ENCODE peak calls at places on chromosomes 13 and 19, in five cellular contexts. R, Z, H, X and Q are unnamed samples.

GRCh38 chr13:75178436-75178835 is 303.5 kb downstream of the TBC1D4 start:
- DNase-seq in R (no peak), Z (no peak), H (no peak), X (no peak), Q (no peak)

GRCh38 chr13:107867701-107868661 is 347.4 kb downstream of the LIG4 start:
- DNase-seq in H (no peak), Z (no peak), X (no peak), R (peak), Q (no peak)

GRCh38 chr19:48737360-48737998 is 2.9 kb downstream of the RASIP1 start:
- DNase-seq in X (peak), Z (no peak), R (no peak), H (no peak), Q (no peak)

GRCh38 chr19:41703602-41704293 is 4.7 kb upstream of the CEACAM5 start:
- DNase-seq in R (no peak), X (no peak), Z (no peak), H (no peak), Q (no peak)

GRCh38 chr13:28412981-28413380 is 81.9 kb downstream of the FLT1 start:
- DNase-seq in R (no peak), X (peak), H (no peak), Z (no peak), Q (no peak)

GRCh38 chr19:10784257-10784656 is 51.8 kb downstream of the TMED1 start:
- DNase-seq in H (no peak), X (peak), Z (no peak), R (no peak), Q (peak)

GRCh38 chr19:38649305-38650179 is 2.1 kb downstream of the ACTN4 start:
- DNase-seq in H (no peak), X (peak), Z (peak), R (no peak), Q (peak)

GRCh38 chr13:110617326-110618072 is 2.2 kb downstream of the NAXD start:
- DNase-seq in H (no peak), Z (peak), R (peak), X (no peak), Q (no peak)

GRCh38 chr19:28577199-28577598 is 635.8 kb downstream of the UQCRFS1 start:
- DNase-seq in R (no peak), H (no peak), Z (no peak), X (no peak), Q (no peak)

GRCh38 chr19:53985863-53986262 is 5.6 kb upstream of the CACNG6 start:
- DNase-seq in X (no peak), Z (no peak), R (no peak), H (no peak), Q (no peak)

GRCh38 chr13:38685974-38686571 is 804 bp upstream of the FREM2 start:
- DNase-seq in X (no peak), Z (no peak), H (no peak), R (no peak), Q (no peak)

GRCh38 chr19:41853768-41854167 is 6.3 kb upstream of the RPS19 start:
- DNase-seq in Z (no peak), H (no peak), R (no peak), X (no peak), Q (no peak)

GRCh38 chr19:18879579-18880373 is 16.2 kb downstream of the CERS1 start:
- DNase-seq in R (no peak), X (no peak), Z (no peak), H (no peak), Q (no peak)

GRCh38 chr19:29328586-29328985 is 115.6 kb upstream of the UQCRFS1 start:
- DNase-seq in R (no peak), H (no peak), X (no peak), Z (no peak), Q (no peak)

GRCh38 chr13:100063906-100064305 is 25.0 kb upstream of the PCCA start:
- DNase-seq in R (no peak), X (no peak), H (no peak), Z (no peak), Q (no peak)

DNA sequence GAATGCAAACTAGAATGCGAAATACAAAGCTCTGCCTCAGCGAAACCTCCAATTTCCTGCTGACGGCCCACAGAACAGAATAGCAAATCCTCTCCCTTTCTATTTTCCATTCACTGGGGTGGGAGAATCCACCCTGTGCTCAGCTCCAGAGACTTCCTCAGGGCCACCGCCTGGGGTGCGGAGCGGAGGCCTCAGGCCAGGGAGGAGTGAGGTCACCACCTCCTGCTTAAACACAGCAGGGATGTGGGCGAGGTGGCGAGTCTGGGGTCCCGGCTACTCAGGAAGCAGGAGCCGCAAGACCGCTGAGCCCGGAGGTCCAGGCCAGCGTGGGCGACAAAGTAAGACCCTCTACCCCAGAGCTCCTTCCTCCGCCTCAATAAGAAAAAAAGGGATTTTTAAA is 666 bp upstream of the ZNF320 start:
- DNase-seq in X (peak), H (no peak), Z (no peak), R (no peak), Q (no peak)
- H3K4me3 ChIP-seq in X (peak), H (peak), Z (peak), R (no peak), Q (peak)

GRCh38 chr19:35996777-35997176 is 1.8 kb downstream of the SDHAF1 start:
- DNase-seq in R (no peak), Z (no peak), H (no peak), X (no peak), Q (no peak)

GRCh38 chr19:35995655-35995993 is 636 bp downstream of the SDHAF1 start:
- DNase-seq in R (peak), Z (peak), X (peak), H (no peak), Q (no peak)

GRCh38 chr19:35992902-35993765 is 1.9 kb upstream of the SDHAF1 start:
- DNase-seq in Z (no peak), X (no peak), R (no peak), H (no peak), Q (no peak)

GRCh38 chr19:35991731-35992450 is 3.1 kb upstream of the SDHAF1 start:
- DNase-seq in Z (no peak), R (no peak), X (no peak), H (no peak), Q (no peak)

GRCh38 chr19:35994868-35995654 is at the start of gene SDHAF1:
- DNase-seq in H (peak), X (peak), R (peak), Z (peak), Q (peak)
- TF ChIP-seq POLR2A in H (peak), X (no peak), R (no peak), Z (peak), Q (peak)

GRCh38 chr19:15320118-15320517 is 12.2 kb downstream of the BRD4 start:
- DNase-seq in H (no peak), X (no peak), Z (no peak), R (peak), Q (no peak)
- H3K4me3 ChIP-seq in H (no peak), X (no peak), Z (no peak), R (no peak), Q (no peak)

GRCh38 chr19:43524922-43525835 is 1.8 kb downstream of the ETHE1 start:
- DNase-seq in R (peak), Z (peak), X (no peak), H (no peak), Q (peak)
- TF ChIP-seq POLR2A in R (peak), Z (no peak), X (no peak), H (peak), Q (no peak)

GRCh38 chr19:709196-709964 is 645 bp downstream of the PALM start:
- DNase-seq in Z (no peak), R (no peak), X (no peak), H (no peak), Q (no peak)

GRCh38 chr19:708154-709141 is at the start of gene PALM:
- DNase-seq in Z (no peak), H (no peak), R (no peak), X (peak), Q (no peak)

GRCh38 chr19:709965-710714 is 1.4 kb downstream of the PALM start:
- DNase-seq in Z (no peak), H (no peak), R (no peak), X (peak), Q (no peak)

GRCh38 chr19:711224-711623 is 2.5 kb downstream of the PALM start:
- DNase-seq in X (no peak), Z (no peak), R (no peak), H (no peak), Q (no peak)

GRCh38 chr19:710767-711166 is 2.0 kb downstream of the PALM start:
- DNase-seq in H (no peak), X (no peak), R (no peak), Z (no peak), Q (no peak)
- H3K4me3 ChIP-seq in H (peak), X (peak), R (no peak), Z (peak), Q (peak)